ENCODE peak calls at places on chromosome 19, in seven cellular contexts. V, L, D, R, X, I and J are unnamed samples.
A peak's percentile ranks its signal among the peaks of the same experiment; 100 is the strongest.

GRCh38 chr19:3687774-3688706 is 12.2 kb downstream of the PIP5K1C start:
- DNase-seq in V (no peak), L (no peak), D (no peak), R (no peak), X (peak; percentile 53), I (no peak), J (no peak)

GRCh38 chr19:37572203-37572602 is 22.4 kb downstream of the ZNF571 start:
- DNase-seq in V (no peak), L (peak; percentile 1), D (no peak), R (no peak), X (no peak), I (no peak), J (no peak)

GRCh38 chr19:42461700-42462324 is 19.1 kb upstream of the CXCL17 start:
- DNase-seq in V (no peak), L (no peak), D (no peak), R (no peak), X (no peak), I (no peak), J (no peak)

GRCh38 chr19:7515471-7516226 is at the start of gene ZNF358:
- DNase-seq in V (peak; percentile 45), L (peak; percentile 72), D (peak; percentile 43), R (no peak), X (no peak), I (peak; percentile 85), J (no peak)

GRCh38 chr19:6047741-6048231 is 62.5 kb downstream of the RFX2 start:
- DNase-seq in V (no peak), L (peak; percentile 47), D (no peak), R (no peak), X (no peak), I (no peak), J (no peak)

GRCh38 chr19:35352448-35353304 is 5.0 kb downstream of the FFAR1 start:
- DNase-seq in V (peak; percentile 28), L (peak; percentile 69), D (no peak), R (peak; percentile 21), X (peak; percentile 56), I (peak; percentile 45), J (peak; percentile 29)

GRCh38 chr19:33440241-33440640 is 66.7 kb downstream of the CEBPG start:
- DNase-seq in V (no peak), L (no peak), D (no peak), R (no peak), X (no peak), I (peak; percentile 1), J (no peak)

GRCh38 chr19:656751-657559 is 6.1 kb downstream of the RNF126 start:
- DNase-seq in V (no peak), L (no peak), D (no peak), R (no peak), X (no peak), I (no peak), J (no peak)

GRCh38 chr19:56562766-56563165 is 4.5 kb upstream of the ZNF470 start:
- DNase-seq in V (no peak), L (no peak), D (no peak), R (no peak), X (no peak), I (no peak), J (no peak)

GRCh38 chr19:48728882-48729645 is 9.5 kb upstream of the MAMSTR start:
- DNase-seq in V (no peak), L (peak; percentile 33), D (no peak), R (no peak), X (no peak), I (no peak), J (no peak)

GRCh38 chr19:56217039-56217949 is 15.2 kb downstream of the ZSCAN5C start:
- DNase-seq in V (no peak), L (peak; percentile 33), D (no peak), R (no peak), X (no peak), I (peak; percentile 15), J (no peak)

GRCh38 chr19:41409288-41409687 is 11.7 kb downstream of the BCKDHA start:
- DNase-seq in V (no peak), L (peak; percentile 44), D (no peak), R (no peak), X (no peak), I (no peak), J (no peak)

GRCh38 chr19:30371960-30372824 is at the start of gene ZNF536:
- DNase-seq in V (no peak), L (no peak), D (no peak), R (no peak), X (no peak), I (no peak), J (no peak)

GRCh38 chr19:11096210-11096841 is 7.1 kb downstream of the LDLR start:
- DNase-seq in V (peak; percentile 87), L (peak; percentile 81), D (no peak), R (no peak), X (no peak), I (peak; percentile 68), J (no peak)

GRCh38 chr19:39996811-39997594 is at the start of gene ZNF546:
- DNase-seq in V (peak; percentile 69), L (peak; percentile 87), D (peak; percentile 75), R (peak; percentile 74), X (peak; percentile 85), I (peak; percentile 92), J (peak; percentile 76)

DNA sequence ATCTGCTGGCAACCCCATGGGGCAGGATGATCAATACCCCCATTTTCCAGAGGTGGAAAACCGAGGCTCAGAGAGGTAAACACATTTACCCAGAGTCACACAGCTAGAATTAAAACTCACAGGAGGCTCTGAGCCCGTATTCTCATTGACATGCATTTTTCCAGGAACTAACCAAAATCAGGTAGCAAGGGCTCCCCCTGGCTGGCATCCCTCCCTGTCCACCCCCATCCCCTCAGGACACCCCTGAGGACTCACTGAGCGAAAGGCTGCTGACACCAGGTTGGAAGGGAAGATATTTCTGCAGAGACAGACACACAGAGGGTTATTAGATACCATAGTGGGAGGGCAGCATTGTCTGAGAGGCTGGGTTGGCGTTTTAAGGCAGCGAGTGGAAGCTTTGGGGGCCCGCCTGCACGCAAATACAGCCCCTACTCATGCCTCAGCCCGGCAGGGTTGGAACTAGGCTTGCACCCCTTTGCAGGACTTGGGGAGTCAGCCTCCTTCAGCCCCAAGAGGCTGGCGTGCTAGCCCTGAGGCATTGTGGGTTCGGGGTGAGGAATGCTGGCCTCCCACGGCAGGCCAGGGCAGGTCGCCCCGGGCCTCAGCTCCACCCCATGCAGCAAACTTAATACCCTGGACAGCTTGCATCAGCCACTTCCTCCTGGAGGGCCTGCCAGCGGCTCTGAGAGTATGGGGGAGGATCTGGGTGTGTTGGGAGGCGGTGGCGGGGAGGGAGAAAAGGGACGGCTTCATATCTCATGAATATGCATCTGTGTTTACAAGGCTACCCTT is 3.9 kb downstream of the SLC1A5 start:
- DNase-seq in V (peak; percentile 96), L (peak; percentile 98), D (peak; percentile 63), R (peak; percentile 86), X (no peak), I (peak; percentile 69), J (peak; percentile 63)
- TF ChIP-seq CTCF in V (peak; percentile 35), L (peak; percentile 28), D (no peak), R (peak; percentile 43), X (peak; percentile 24), I (peak; percentile 20), J (no peak)

GRCh38 chr19:2543463-2544442 is 67.8 kb downstream of the GADD45B start:
- DNase-seq in V (peak; percentile 94), L (peak; percentile 98), D (peak; percentile 91), R (peak; percentile 93), X (peak; percentile 51), I (peak; percentile 94), J (peak; percentile 75)
- TF ChIP-seq CTCF in V (peak; percentile 52), L (peak; percentile 49), D (no peak), R (peak; percentile 38), X (no peak), I (peak; percentile 43), J (no peak)

GRCh38 chr19:15028490-15028889 is 20.8 kb upstream of the CASP14 start:
- DNase-seq in V (no peak), L (no peak), D (no peak), R (no peak), X (no peak), I (no peak), J (no peak)

GRCh38 chr19:15022752-15023151 is 26.5 kb upstream of the CASP14 start:
- DNase-seq in V (no peak), L (no peak), D (no peak), R (no peak), X (no peak), I (no peak), J (no peak)

GRCh38 chr19:15021286-15022007 is 27.8 kb upstream of the CASP14 start:
- DNase-seq in V (no peak), L (no peak), D (no peak), R (no peak), X (no peak), I (no peak), J (no peak)

DNA sequence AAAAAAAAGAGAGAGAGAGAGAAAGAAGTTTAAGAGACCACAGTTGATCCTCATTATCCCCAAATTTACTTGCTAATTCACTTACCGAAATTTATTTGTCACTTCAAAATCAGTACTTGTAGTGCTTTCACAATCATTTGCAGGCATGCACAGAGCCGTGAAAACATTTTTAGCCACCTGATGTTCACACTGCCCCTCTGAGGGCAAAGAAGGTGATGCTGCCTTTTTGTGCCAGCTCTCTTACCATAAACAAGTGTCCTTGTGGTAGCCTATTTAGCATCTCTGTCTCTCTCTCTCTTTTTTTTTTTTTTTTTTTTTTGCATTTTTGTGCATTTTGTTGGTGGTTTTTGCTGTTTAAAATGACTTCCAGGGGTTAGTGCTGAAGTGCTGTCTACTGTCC is 24.0 kb upstream of the CASP14 start:
- DNase-seq in V (no peak), L (no peak), D (no peak), R (no peak), X (no peak), I (no peak), J (no peak)
- TF ChIP-seq CTCF in V (no peak), L (no peak), D (no peak), R (no peak), X (no peak), I (peak; percentile 12), J (no peak)

DNA sequence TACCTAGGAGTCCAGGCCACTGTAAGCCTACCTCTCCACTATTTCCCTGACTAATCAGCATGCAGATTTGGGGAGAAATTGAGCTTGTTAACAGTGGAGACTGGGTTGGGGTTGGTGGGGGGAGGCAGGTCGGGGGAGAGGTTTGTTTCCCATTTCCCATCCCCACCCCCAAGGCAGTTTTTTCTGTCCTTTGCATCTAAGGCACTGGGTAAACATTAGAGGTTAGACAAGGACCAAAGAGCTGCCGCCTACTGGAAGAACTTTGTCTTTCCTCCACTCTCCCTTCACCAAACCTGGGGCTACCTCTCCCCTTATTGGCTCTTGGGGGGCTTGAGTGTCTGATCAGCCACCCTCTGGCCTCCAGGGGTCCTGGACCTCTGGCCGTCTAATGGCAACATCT is 953 bp downstream of the KCNN4 start:
- DNase-seq in V (no peak), L (no peak), D (no peak), R (no peak), X (no peak), I (no peak), J (no peak)
- TF ChIP-seq CTCF in V (no peak), L (no peak), D (no peak), R (no peak), X (no peak), I (no peak), J (no peak)

DNA sequence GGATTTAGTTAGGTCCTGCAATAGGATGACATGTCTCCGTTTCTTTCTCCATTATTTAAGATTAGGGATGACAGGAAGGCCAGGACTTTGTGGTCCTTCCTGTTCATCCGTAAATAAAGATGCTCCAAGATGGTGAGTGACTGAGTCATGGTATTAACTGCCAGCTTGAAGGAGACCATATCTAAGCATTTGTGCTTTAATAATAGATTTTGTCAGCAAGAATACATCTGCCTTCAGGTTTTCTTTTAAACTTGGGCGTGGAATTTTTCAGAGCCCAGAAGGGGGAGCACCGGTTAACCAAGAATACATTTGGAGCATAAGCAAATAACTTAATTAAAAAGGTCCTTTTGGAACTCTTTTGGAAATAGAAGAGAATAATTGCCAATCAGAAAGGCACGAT is 68.2 kb downstream of the ARHGAP35 start:
- DNase-seq in V (no peak), L (peak; percentile 44), D (no peak), R (no peak), X (no peak), I (no peak), J (no peak)
- TF ChIP-seq CTCF in V (peak; percentile 20), L (peak; percentile 44), D (no peak), R (peak; percentile 40), X (no peak), I (no peak), J (no peak)